ENCODE peak calls at places on chromosomes 1 and 21, in six cellular contexts. H is occipital lobe; Q is GM12891; V is activated CD4-positive, alpha-beta T cell treated with anti-CD3 and anti-CD28 coated beads, Interleukin-2, amount 50 U/mL, for 1 hour; A is activated naive CD4-positive, alpha-beta T cell treated with Interleukin-2 at 50 U/mL for 16 hours; B is mucosa of gallbladder. I is an unnamed sample.

GRCh38 chr1:39852214-39852791 is 31.0 kb downstream of the TRIT1 start:
- DNase-seq in H (no peak), Q (no peak), V (no peak), A (no peak), B (no peak), I (peak)

GRCh38 chr1:32870615-32871363 is at the start of gene FNDC5:
- DNase-seq in H (no peak), Q (no peak), V (no peak), A (no peak), B (no peak), I (no peak)

GRCh38 chr1:169495916-169496315 is 10.2 kb upstream of the SLC19A2 start:
- DNase-seq in H (no peak), Q (no peak), V (no peak), A (no peak), B (no peak), I (no peak)

GRCh38 chr21:34337741-34338140 is 26.1 kb upstream of the KCNE2 start:
- DNase-seq in H (no peak), Q (no peak), V (no peak), A (no peak), B (no peak), I (no peak)

GRCh38 chr1:38166461-38166860 is 119.9 kb upstream of the POU3F1 start:
- DNase-seq in H (no peak), Q (no peak), V (no peak), A (no peak), B (no peak), I (no peak)

GRCh38 chr1:167776151-167776550 is 54.4 kb downstream of the MPZL1 start:
- DNase-seq in H (no peak), Q (no peak), V (no peak), A (no peak), B (no peak), I (no peak)

GRCh38 chr1:119286587-119287181 is 81.9 kb upstream of the HAO2 start:
- DNase-seq in H (no peak), Q (peak), V (peak), A (no peak), B (no peak), I (no peak)

GRCh38 chr1:159229896-159230295 is 25.2 kb downstream of the ACKR1 start:
- DNase-seq in H (no peak), Q (no peak), V (no peak), A (no peak), B (no peak), I (no peak)

GRCh38 chr1:214416417-214417212 is 134.8 kb downstream of the PTPN14 start:
- DNase-seq in H (peak), Q (no peak), V (no peak), A (no peak), B (no peak), I (no peak)

GRCh38 chr1:78061825-78062523 is 16.2 kb downstream of the GIPC2 start:
- DNase-seq in H (no peak), Q (no peak), V (no peak), A (no peak), B (no peak), I (no peak)

GRCh38 chr1:42955311-42956063 is 3.2 kb downstream of the SLC2A1 start:
- DNase-seq in H (no peak), Q (no peak), V (no peak), A (no peak), B (no peak), I (no peak)

GRCh38 chr1:176090766-176091165 is 116.3 kb downstream of the COP1 start:
- DNase-seq in H (no peak), Q (no peak), V (no peak), A (no peak), B (no peak), I (no peak)

GRCh38 chr1:49229555-49229954 is 452.9 kb upstream of the BEND5 start:
- DNase-seq in H (no peak), Q (no peak), V (no peak), A (no peak), B (peak), I (peak)

GRCh38 chr1:201665036-201665435 is 126.1 kb downstream of the NAV1 start:
- DNase-seq in H (peak), Q (no peak), V (no peak), A (no peak), B (no peak), I (no peak)

GRCh38 chr1:171219751-171220385 is 28.4 kb upstream of the FMO1 start:
- DNase-seq in H (no peak), Q (no peak), V (no peak), A (no peak), B (no peak), I (no peak)

GRCh38 chr1:23964790-23965740 is 5.4 kb downstream of the PNRC2 start:
- DNase-seq in H (no peak), Q (no peak), V (no peak), A (no peak), B (no peak), I (no peak)

GRCh38 chr1:182304218-182305016 is 87.2 kb downstream of the GLUL start:
- DNase-seq in H (no peak), Q (no peak), V (no peak), A (no peak), B (no peak), I (no peak)

GRCh38 chr1:153921080-153921802 is 1.5 kb downstream of the GATAD2B start:
- DNase-seq in H (no peak), Q (no peak), V (no peak), A (no peak), B (no peak), I (no peak)

GRCh38 chr1:152110365-152110859 is 4.8 kb downstream of the TCHH start:
- DNase-seq in H (no peak), Q (no peak), V (no peak), A (peak), B (peak), I (peak)

I was measured in T47D.